ENCODE peak calls at places on chromosomes 1 and 21, in eight cellular contexts. X, R, Z, I, E, H, O and U are unnamed samples.

GRCh38 chr21:35635261-35635660 is 425.1 kb downstream of the SETD4 start:
- DNase-seq in X (no peak), R (no peak), Z (peak), I (peak), E (no peak), H (peak), O (no peak), U (no peak)

GRCh38 chr1:201214461-201214860 is 23.8 kb downstream of the IGFN1 start:
- DNase-seq in X (no peak), R (no peak), Z (no peak), I (no peak), E (no peak), H (no peak), O (no peak), U (no peak)

GRCh38 chr1:97082160-97082848 is 360.7 kb downstream of the PTBP2 start:
- DNase-seq in X (no peak), R (no peak), Z (peak), I (no peak), E (no peak), H (peak), O (no peak), U (no peak)

GRCh38 chr1:15259608-15260007 is 12.6 kb downstream of the FHAD1 start:
- DNase-seq in X (no peak), R (no peak), Z (no peak), I (no peak), E (no peak), H (no peak), O (no peak), U (no peak)

GRCh38 chr1:226722901-226723639 is 16.0 kb downstream of the ITPKB start:
- DNase-seq in X (no peak), R (no peak), Z (no peak), I (no peak), E (no peak), H (no peak), O (no peak), U (no peak)

GRCh38 chr21:15706686-15707085 is 23.1 kb upstream of the USP25 start:
- DNase-seq in X (no peak), R (peak), Z (peak), I (peak), E (no peak), H (peak), O (no peak), U (peak)

GRCh38 chr21:38771536-38771935 is 34.2 kb upstream of the ETS2 start:
- DNase-seq in X (no peak), R (no peak), Z (no peak), I (no peak), E (no peak), H (no peak), O (no peak), U (no peak)

GRCh38 chr1:185816460-185816859 is 82.3 kb downstream of the HMCN1 start:
- DNase-seq in X (no peak), R (peak), Z (peak), I (peak), E (no peak), H (no peak), O (no peak), U (peak)

GRCh38 chr1:115246526-115246925 is 91.5 kb downstream of the NGF start:
- DNase-seq in X (no peak), R (no peak), Z (peak), I (no peak), E (no peak), H (no peak), O (no peak), U (no peak)

GRCh38 chr1:205930698-205931330 is 12.4 kb downstream of the SLC26A9 start:
- DNase-seq in X (no peak), R (no peak), Z (no peak), I (peak), E (no peak), H (no peak), O (no peak), U (no peak)

GRCh38 chr1:65983500-65983899 is 190.8 kb downstream of the PDE4B start:
- DNase-seq in X (no peak), R (no peak), Z (no peak), I (no peak), E (no peak), H (no peak), O (no peak), U (no peak)

GRCh38 chr21:34983680-34984086 is 65.4 kb downstream of the RUNX1 start:
- DNase-seq in X (no peak), R (no peak), Z (peak), I (peak), E (no peak), H (peak), O (no peak), U (no peak)

GRCh38 chr1:102799496-102799895 is 308.8 kb downstream of the COL11A1 start:
- DNase-seq in X (no peak), R (no peak), Z (peak), I (peak), E (no peak), H (no peak), O (no peak), U (no peak)

GRCh38 chr1:9559673-9560072 is 20.4 kb downstream of the SLC25A33 start:
- DNase-seq in X (no peak), R (no peak), Z (no peak), I (no peak), E (no peak), H (no peak), O (no peak), U (no peak)

GRCh38 chr1:170929835-170930554 is 5.3 kb upstream of the MROH9 start:
- DNase-seq in X (no peak), R (peak), Z (peak), I (peak), E (no peak), H (peak), O (no peak), U (peak)

GRCh38 chr1:197776348-197777082 is 1.2 kb upstream of the DENND1B start:
- DNase-seq in X (no peak), R (no peak), Z (peak), I (peak), E (no peak), H (peak), O (no peak), U (no peak)

GRCh38 chr21:15896501-15896900 is 166.7 kb downstream of the USP25 start:
- DNase-seq in X (no peak), R (no peak), Z (no peak), I (no peak), E (no peak), H (no peak), O (no peak), U (no peak)

GRCh38 chr1:172746091-172746949 is 87.4 kb downstream of the FASLG start:
- DNase-seq in X (no peak), R (peak), Z (peak), I (peak), E (no peak), H (peak), O (no peak), U (peak)

GRCh38 chr21:36159356-36159921 is 2.8 kb downstream of the DOP1B start:
- DNase-seq in X (no peak), R (no peak), Z (no peak), I (no peak), E (no peak), H (no peak), O (no peak), U (no peak)

GRCh38 chr1:157751283-157751682 is 25.6 kb downstream of the FCRL2 start:
- DNase-seq in X (no peak), R (no peak), Z (no peak), I (no peak), E (no peak), H (no peak), O (no peak), U (no peak)

GRCh38 chr1:169105434-169106094 is 926 bp upstream of the ATP1B1 start:
- DNase-seq in X (peak), R (no peak), Z (no peak), I (peak), E (peak), H (peak), O (no peak), U (no peak)

GRCh38 chr1:57307382-57307781 is 116.5 kb downstream of the DAB1 start:
- DNase-seq in X (no peak), R (peak), Z (no peak), I (no peak), E (no peak), H (peak), O (no peak), U (no peak)

GRCh38 chr1:151790940-151791651 is 796 bp upstream of the TDRKH start:
- DNase-seq in X (peak), R (no peak), Z (no peak), I (no peak), E (no peak), H (peak), O (no peak), U (no peak)

GRCh38 chr1:117284408-117285215 is 73.9 kb upstream of the VTCN1 start:
- DNase-seq in X (no peak), R (peak), Z (peak), I (peak), E (no peak), H (peak), O (no peak), U (peak)

GRCh38 chr1:160097911-160098851 is at the start of gene IGSF8:
- DNase-seq in X (peak), R (no peak), Z (peak), I (peak), E (peak), H (peak), O (peak), U (peak)

GRCh38 chr1:164767257-164768044 is 208.5 kb downstream of the PBX1 start:
- DNase-seq in X (no peak), R (peak), Z (peak), I (peak), E (no peak), H (no peak), O (no peak), U (peak)

GRCh38 chr21:45050786-45051489 is 23.4 kb upstream of the ADARB1 start:
- DNase-seq in X (no peak), R (no peak), Z (peak), I (peak), E (no peak), H (no peak), O (no peak), U (no peak)

GRCh38 chr1:21956720-21957552 is 19.8 kb upstream of the HSPG2 start:
- DNase-seq in X (no peak), R (peak), Z (peak), I (peak), E (peak), H (peak), O (no peak), U (no peak)

GRCh38 chr1:6519935-6520621 is 28.6 kb upstream of the PLEKHG5 start:
- DNase-seq in X (no peak), R (peak), Z (peak), I (peak), E (peak), H (peak), O (no peak), U (peak)

GRCh38 chr1:203148127-203148526 is 20.6 kb downstream of the ADORA1 start:
- DNase-seq in X (no peak), R (no peak), Z (no peak), I (no peak), E (no peak), H (no peak), O (no peak), U (no peak)
- TF ChIP-seq CTCF in X (no peak), R (peak), Z (peak), I (peak), E (peak), H (peak), O (peak), U (no peak)

DNA sequence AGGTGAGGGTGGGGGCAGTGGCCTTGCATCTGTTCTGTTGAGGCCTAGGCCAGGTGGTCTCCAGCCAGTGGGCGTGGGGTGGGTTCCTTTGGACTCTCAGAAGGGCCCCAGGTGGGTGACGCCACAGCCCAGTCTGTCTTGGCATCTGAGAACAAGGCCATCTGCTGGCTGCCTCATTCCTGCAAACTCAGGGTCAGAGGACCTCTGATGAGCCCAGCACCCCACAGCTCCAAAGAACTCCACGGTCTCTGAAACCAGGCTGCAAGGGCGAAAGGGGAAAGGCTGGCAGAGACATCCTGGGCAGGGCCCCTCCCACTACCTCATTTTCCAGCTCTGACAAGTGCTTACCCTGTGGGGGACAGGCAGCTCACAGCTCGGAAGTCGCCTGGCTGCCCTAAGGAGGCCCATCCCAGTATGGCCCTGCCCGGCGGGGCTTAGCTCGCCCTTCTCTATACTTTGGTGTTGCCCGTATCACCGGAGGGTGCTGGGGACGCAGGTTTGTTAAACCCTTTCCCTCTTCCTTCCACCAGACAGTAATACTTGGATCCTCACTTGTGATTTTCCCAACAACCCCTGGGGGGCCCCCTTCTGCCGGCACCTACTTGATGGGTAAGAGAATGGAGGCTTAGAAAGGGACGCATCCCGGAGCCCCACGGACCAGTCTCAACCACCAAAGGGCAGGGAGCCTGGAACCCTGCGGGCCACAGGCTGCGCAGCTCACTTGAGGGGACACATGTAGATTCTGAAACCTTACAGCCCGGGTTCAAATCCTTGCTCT is 10.9 kb upstream of the EDN2 start:
- DNase-seq in X (no peak), R (no peak), Z (no peak), I (peak), E (peak), H (no peak), O (no peak), U (no peak)
- TF ChIP-seq CTCF in X (no peak), R (peak), Z (peak), I (peak), E (no peak), H (no peak), O (no peak), U (peak)

GRCh38 chr1:3172431-3173112 is 103.6 kb downstream of the PRDM16 start:
- DNase-seq in X (no peak), R (no peak), Z (no peak), I (no peak), E (no peak), H (no peak), O (no peak), U (no peak)
- TF ChIP-seq CTCF in X (no peak), R (no peak), Z (no peak), I (no peak), E (no peak), H (no peak), O (no peak), U (no peak)

DNA sequence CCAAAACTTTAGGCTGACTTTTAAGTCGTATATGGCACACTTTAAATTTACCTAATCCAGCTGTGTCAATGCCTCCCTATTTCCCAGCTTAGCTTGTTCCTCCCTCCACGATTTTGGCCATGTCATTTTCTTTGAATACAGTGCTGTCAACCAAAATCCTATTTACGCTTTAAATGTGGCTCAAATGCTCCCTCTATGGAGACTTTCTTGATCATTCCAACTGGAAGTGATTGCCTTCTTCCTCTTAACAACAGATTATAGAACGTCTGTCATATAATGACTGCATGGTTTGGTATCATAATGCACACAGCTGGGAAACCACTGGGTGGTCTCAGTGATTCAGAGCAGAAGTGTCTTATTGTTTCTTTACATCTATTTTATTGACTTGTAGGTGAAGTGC is 18.9 kb upstream of the BATF3 start:
- DNase-seq in X (no peak), R (no peak), Z (no peak), I (peak), E (no peak), H (no peak), O (no peak), U (no peak)
- TF ChIP-seq CTCF in X (no peak), R (peak), Z (no peak), I (peak), E (no peak), H (no peak), O (no peak), U (peak)

DNA sequence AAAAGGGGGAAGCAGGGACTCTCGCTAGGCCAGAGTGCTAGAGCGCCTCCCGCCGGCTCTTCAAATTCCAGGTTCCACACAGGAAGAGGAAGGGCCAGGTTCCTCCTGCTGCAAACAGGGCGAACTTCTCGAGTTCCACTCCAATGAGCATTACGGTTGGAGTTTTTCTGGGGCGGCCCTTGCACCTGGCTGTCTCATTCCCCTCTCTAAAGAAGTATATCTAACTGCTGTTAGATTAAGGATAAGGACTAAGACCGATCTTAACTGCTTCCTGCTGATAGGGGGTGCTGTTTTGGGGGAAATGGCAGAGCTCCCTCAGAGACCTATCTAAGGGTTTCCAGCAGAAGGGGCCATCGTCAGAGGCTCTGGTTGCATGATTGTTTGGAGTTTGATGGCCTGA is 138.0 kb downstream of the RABGAP1L start:
- DNase-seq in X (no peak), R (no peak), Z (no peak), I (no peak), E (no peak), H (no peak), O (no peak), U (no peak)
- TF ChIP-seq CTCF in X (no peak), R (no peak), Z (no peak), I (no peak), E (no peak), H (no peak), O (no peak), U (no peak)